ENCODE peak calls at places on chromosomes 12 and 14, in seven cellular contexts. F, D, W, R, M, C and Z are unnamed samples.
A peak's percentile ranks its signal among the peaks of the same experiment; 100 is the strongest.

GRCh38 chr12:66653801-66654200 is 25.1 kb downstream of the GRIP1 start:
- DNase-seq in D (no peak), M (no peak), F (no peak), W (no peak), R (no peak), C (peak; percentile 9), Z (no peak)

GRCh38 chr14:58677525-58677924 is 39.8 kb downstream of the DACT1 start:
- DNase-seq in W (no peak), M (no peak), C (no peak), R (no peak), D (no peak), F (no peak), Z (no peak)

GRCh38 chr12:76255692-76256091 is 92.5 kb downstream of the BBS10 start:
- DNase-seq in R (no peak), W (no peak), F (no peak), D (no peak), M (no peak), C (no peak), Z (no peak)

GRCh38 chr12:53994691-53995310 is 5.2 kb upstream of the HOXC9 start:
- DNase-seq in M (peak; percentile 14), D (no peak), W (no peak), R (no peak), C (no peak), F (no peak), Z (no peak)

GRCh38 chr14:22560638-22561365 is 28.2 kb downstream of the DAD1 start:
- DNase-seq in R (peak; percentile 50), M (no peak), C (no peak), D (no peak), W (no peak), F (no peak), Z (no peak)

GRCh38 chr12:30996255-30996654 is 69.7 kb downstream of the TSPAN11 start:
- DNase-seq in C (peak; percentile 52), W (peak; percentile 86), F (no peak), R (no peak), D (no peak), M (no peak), Z (no peak)

GRCh38 chr12:43151406-43152080 is 400.5 kb downstream of the ADAMTS20 start:
- DNase-seq in F (no peak), C (no peak), M (no peak), W (peak; percentile 81), D (no peak), R (no peak), Z (no peak)

GRCh38 chr12:102961488-102961801 is 4.0 kb downstream of the ASCL1 start:
- DNase-seq in C (no peak), F (no peak), M (no peak), W (no peak), D (no peak), R (no peak), Z (no peak)

GRCh38 chr14:101604228-101604934 is 43.1 kb downstream of the DIO3 start:
- DNase-seq in M (no peak), C (no peak), F (no peak), W (no peak), D (peak; percentile 33), R (no peak), Z (no peak)

GRCh38 chr12:9992296-9992695 is 6.6 kb downstream of the CLEC1B start:
- DNase-seq in D (no peak), R (no peak), C (no peak), F (no peak), M (no peak), W (no peak), Z (no peak)

GRCh38 chr12:59164991-59165718 is 244.9 kb upstream of the LRIG3 start:
- DNase-seq in R (peak; percentile 16), M (no peak), W (peak; percentile 55), C (no peak), F (no peak), D (no peak), Z (peak; percentile 41)

GRCh38 chr12:80232873-80233272 is 133.5 kb downstream of the OTOGL start:
- DNase-seq in C (no peak), R (no peak), W (peak; percentile 15), F (no peak), M (no peak), D (no peak), Z (no peak)

GRCh38 chr14:37047226-37047625 is 125.2 kb downstream of the SLC25A21 start:
- DNase-seq in R (no peak), D (no peak), F (no peak), C (no peak), M (no peak), W (peak; percentile 24), Z (no peak)
- H3K36me3 ChIP-seq in R (no peaks in the 10 kb centered on the region), D (no peaks in the 10 kb centered on the region), F (no peaks in the 10 kb centered on the region), C (no peaks in the 10 kb centered on the region), M (no peaks in the 10 kb centered on the region), W (no peaks in the 10 kb centered on the region), Z (no peaks in the 10 kb centered on the region)

GRCh38 chr12:94405378-94406116 is 54.1 kb downstream of the CEP83 start:
- DNase-seq in D (no peak), W (no peak), M (no peak), F (no peak), C (no peak), R (peak; percentile 8), Z (no peak)
- H3K4me1 ChIP-seq in D (no peaks in the 10 kb centered on the region), W (no peaks in the 10 kb centered on the region), M (no peaks in the 10 kb centered on the region), F (no peaks in the 10 kb centered on the region), C (no peaks in the 10 kb centered on the region), R (no peaks in the 10 kb centered on the region), Z (no peaks in the 10 kb centered on the region)

GRCh38 chr12:119748512-119748911 is 80.6 kb downstream of the PRKAB1 start:
- DNase-seq in C (no peak), F (no peak), M (no peak), R (no peak), D (no peak), W (peak; percentile 61), Z (no peak)
- H3K36me3 ChIP-seq in C (peaks cover 40% of the 10 kb centered on the region), F (no peaks in the 10 kb centered on the region), M (no peaks in the 10 kb centered on the region), R (no peaks in the 10 kb centered on the region), D (peaks cover 14% of the 10 kb centered on the region), W (peaks cover 6% of the 10 kb centered on the region), Z (peaks cover 49% of the 10 kb centered on the region)

GRCh38 chr14:69400154-69400553 is 1.7 kb downstream of the SLC39A9 start:
- DNase-seq in R (no peak), W (no peak), D (no peak), C (no peak), M (no peak), F (no peak), Z (no peak)

GRCh38 chr14:69404478-69404877 is 6.0 kb downstream of the SLC39A9 start:
- DNase-seq in C (no peak), W (no peak), M (no peak), D (no peak), R (no peak), F (no peak), Z (no peak)

GRCh38 chr14:69405762-69406161 is 7.3 kb downstream of the SLC39A9 start:
- DNase-seq in W (no peak), R (no peak), M (no peak), C (no peak), F (no peak), D (no peak), Z (no peak)
- H3K4me1 ChIP-seq in W (no peaks in the 10 kb centered on the region), R (peaks cover 6% of the 10 kb centered on the region), M (peaks cover 16% of the 10 kb centered on the region), C (no peaks in the 10 kb centered on the region), F (peaks cover 9% of the 10 kb centered on the region), D (peaks cover 11% of the 10 kb centered on the region), Z (peaks cover 11% of the 10 kb centered on the region)

GRCh38 chr14:68849416-68849815 is 56.5 kb upstream of the ZFP36L1 start:
- DNase-seq in R (no peak), F (no peak), M (no peak), D (no peak), W (no peak), C (no peak), Z (no peak)
- H3K36me3 ChIP-seq in R (no peaks in the 10 kb centered on the region), F (no peaks in the 10 kb centered on the region), M (no peaks in the 10 kb centered on the region), D (no peaks in the 10 kb centered on the region), W (no peaks in the 10 kb centered on the region), C (no peaks in the 10 kb centered on the region), Z (no peaks in the 10 kb centered on the region)

GRCh38 chr12:123150273-123150803 is 552 bp downstream of the PITPNM2 start:
- DNase-seq in W (no peak), D (peak; percentile 84), C (no peak), F (peak; percentile 56), R (no peak), M (peak; percentile 69), Z (peak; percentile 62)

GRCh38 chr12:123149088-123149827 is 1.6 kb downstream of the PITPNM2 start:
- DNase-seq in W (no peak), F (peak; percentile 52), D (no peak), M (no peak), R (no peak), C (no peak), Z (no peak)

GRCh38 chr12:123150804-123151678 is at the start of gene PITPNM2:
- DNase-seq in D (peak; percentile 90), R (peak; percentile 77), F (peak; percentile 70), C (no peak), W (peak; percentile 59), M (peak; percentile 67), Z (no peak)

GRCh38 chr12:123148223-123148622 is 2.7 kb downstream of the PITPNM2 start:
- DNase-seq in R (no peak), M (no peak), D (no peak), F (no peak), C (no peak), W (no peak), Z (no peak)

DNA sequence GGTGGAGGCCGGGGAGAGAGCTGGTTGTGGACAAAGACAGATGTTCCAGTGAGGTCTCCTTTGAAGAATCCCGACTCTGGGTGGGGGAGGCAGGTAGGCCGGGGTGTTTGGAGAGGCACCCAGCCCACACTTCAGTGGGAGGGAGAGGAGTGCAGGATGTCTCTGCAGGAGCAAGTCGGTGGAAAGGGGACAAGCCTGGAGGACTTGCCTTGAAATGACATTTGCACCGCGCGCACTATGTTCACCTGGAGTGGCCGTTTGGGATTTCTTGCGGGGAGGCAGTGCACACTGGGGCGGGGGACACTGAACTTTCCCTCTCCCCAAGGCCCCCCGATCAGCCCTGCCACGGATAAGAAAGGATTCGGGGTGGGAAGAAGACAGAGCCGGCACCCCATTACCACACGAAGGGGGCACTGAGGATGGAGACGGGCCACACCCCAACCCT is 1.0 kb downstream of the PITPNM2 start:
- DNase-seq in M (no peak), R (no peak), D (no peak), C (no peak), W (no peak), F (no peak), Z (no peak)
- H3K4me1 ChIP-seq in M (peaks cover 11% of the 10 kb centered on the region), R (peaks cover 41% of the 10 kb centered on the region), D (peaks cover 9% of the 10 kb centered on the region), C (peaks cover 18% of the 10 kb centered on the region), W (no peaks in the 10 kb centered on the region), F (peaks cover 20% of the 10 kb centered on the region), Z (peaks cover 14% of the 10 kb centered on the region)

DNA sequence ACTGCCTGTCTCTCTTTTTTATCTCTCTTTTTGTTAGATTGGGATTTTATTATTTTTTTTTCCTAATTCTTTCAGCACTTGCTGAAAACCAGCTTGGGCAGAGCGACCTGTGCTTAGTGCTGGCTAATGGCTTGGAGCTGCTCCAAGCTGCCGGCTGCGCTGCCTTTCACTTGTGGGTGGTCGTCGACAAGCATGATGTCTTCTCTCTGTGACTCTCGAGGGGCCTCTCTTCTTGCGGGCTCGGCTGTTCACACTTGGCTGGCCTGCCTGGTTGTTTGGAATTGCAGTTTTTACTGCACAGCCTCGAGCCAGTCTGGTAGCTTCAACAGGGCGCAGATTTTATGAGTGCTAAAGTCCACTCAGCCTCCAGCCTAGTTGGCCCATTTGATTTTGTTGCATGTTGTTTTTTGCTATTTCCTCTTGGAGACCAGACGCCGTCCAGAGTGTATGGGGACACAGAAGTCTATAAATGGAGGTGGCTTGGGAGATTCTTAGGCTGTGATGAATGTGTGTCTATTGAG is 18.6 kb downstream of the TPCN1 start:
- DNase-seq in F (no peak), C (no peak), W (no peak), M (no peak), R (no peak), D (no peak), Z (no peak)
- H3K36me3 ChIP-seq in F (peaks cover 36% of the 10 kb centered on the region), C (peaks cover 64% of the 10 kb centered on the region), W (no peaks in the 10 kb centered on the region), M (no peaks in the 10 kb centered on the region), R (peaks cover 22% of the 10 kb centered on the region), D (peaks cover 5% of the 10 kb centered on the region), Z (peaks cover 26% of the 10 kb centered on the region)

GRCh38 chr12:6377667-6377994 is 2.3 kb upstream of the SCNN1A start:
- DNase-seq in R (no peak), W (no peak), F (peak; percentile 81), C (no peak), M (peak; percentile 79), D (peak; percentile 88), Z (no peak)
- H3K4me1 ChIP-seq in R (no peaks in the 10 kb centered on the region), W (peaks cover 16% of the 10 kb centered on the region), F (peaks cover 47% of the 10 kb centered on the region), C (peaks cover 42% of the 10 kb centered on the region), M (peaks cover 27% of the 10 kb centered on the region), D (peaks cover 36% of the 10 kb centered on the region), Z (peaks cover 2% of the 10 kb centered on the region)